ENCODE peak calls at places on chromosomes 3 and 15, in nine cellular contexts. One of them, this sample, is unnamed.

GRCh38 chr15:63038926-63039673 is 3.4 kb upstream of the TPM1 start:
- DNase-seq in activated T-helper 1 cell treated with anti-CD3 and anti-CD28 coated beads, Interleukin-2, amount 50 U/mL, for 16 hours: no peak
- DNase-seq in smooth muscle cell of the brain vasculature: no peak
- DNase-seq in H7: no peak
- DNase-seq in cardiac muscle cell: peak
- DNase-seq in activated CD8-positive, alpha-beta T cell treated with anti-CD3 and anti-CD28 coated beads, Interleukin-2, amount 10 ng/mL, durations not matched to agents 7 days and 5 days: no peak
- DNase-seq in GM20000: no peak
- DNase-seq in stimulated activated CD8-positive, alpha-beta memory T cell treated with anti-CD3 and anti-CD28 coated beads, Interleukin-7, amount 100 ng/mL, for 48 hours: no peak
- DNase-seq in activated CD8-positive, alpha-beta memory T cell treated with anti-CD3 and anti-CD28 coated beads for 24 hours: no peak
- DNase-seq in this sample: no peak

GRCh38 chr3:135531996-135532395 is 433.5 kb upstream of the PPP2R3A start:
- DNase-seq in activated T-helper 1 cell treated with anti-CD3 and anti-CD28 coated beads, Interleukin-2, amount 50 U/mL, for 16 hours: no peak
- DNase-seq in smooth muscle cell of the brain vasculature: no peak
- DNase-seq in H7: no peak
- DNase-seq in cardiac muscle cell: no peak
- DNase-seq in activated CD8-positive, alpha-beta T cell treated with anti-CD3 and anti-CD28 coated beads, Interleukin-2, amount 10 ng/mL, durations not matched to agents 7 days and 5 days: no peak
- DNase-seq in GM20000: no peak
- DNase-seq in stimulated activated CD8-positive, alpha-beta memory T cell treated with anti-CD3 and anti-CD28 coated beads, Interleukin-7, amount 100 ng/mL, for 48 hours: no peak
- DNase-seq in activated CD8-positive, alpha-beta memory T cell treated with anti-CD3 and anti-CD28 coated beads for 24 hours: no peak
- DNase-seq in this sample: no peak

GRCh38 chr3:55704521-55704920 is 217.4 kb upstream of the WNT5A start:
- DNase-seq in activated T-helper 1 cell treated with anti-CD3 and anti-CD28 coated beads, Interleukin-2, amount 50 U/mL, for 16 hours: no peak
- DNase-seq in smooth muscle cell of the brain vasculature: no peak
- DNase-seq in H7: no peak
- DNase-seq in cardiac muscle cell: no peak
- DNase-seq in activated CD8-positive, alpha-beta T cell treated with anti-CD3 and anti-CD28 coated beads, Interleukin-2, amount 10 ng/mL, durations not matched to agents 7 days and 5 days: no peak
- DNase-seq in GM20000: no peak
- DNase-seq in stimulated activated CD8-positive, alpha-beta memory T cell treated with anti-CD3 and anti-CD28 coated beads, Interleukin-7, amount 100 ng/mL, for 48 hours: no peak
- DNase-seq in activated CD8-positive, alpha-beta memory T cell treated with anti-CD3 and anti-CD28 coated beads for 24 hours: no peak
- DNase-seq in this sample: no peak

GRCh38 chr15:96262097-96262496 is 68.4 kb upstream of the NR2F2 start:
- DNase-seq in activated T-helper 1 cell treated with anti-CD3 and anti-CD28 coated beads, Interleukin-2, amount 50 U/mL, for 16 hours: no peak
- DNase-seq in smooth muscle cell of the brain vasculature: no peak
- DNase-seq in H7: no peak
- DNase-seq in cardiac muscle cell: no peak
- DNase-seq in activated CD8-positive, alpha-beta T cell treated with anti-CD3 and anti-CD28 coated beads, Interleukin-2, amount 10 ng/mL, durations not matched to agents 7 days and 5 days: no peak
- DNase-seq in GM20000: no peak
- DNase-seq in stimulated activated CD8-positive, alpha-beta memory T cell treated with anti-CD3 and anti-CD28 coated beads, Interleukin-7, amount 100 ng/mL, for 48 hours: no peak
- DNase-seq in activated CD8-positive, alpha-beta memory T cell treated with anti-CD3 and anti-CD28 coated beads for 24 hours: no peak
- DNase-seq in this sample: no peak

GRCh38 chr3:189586941-189587687 is 44.1 kb upstream of the TP63 start:
- DNase-seq in activated T-helper 1 cell treated with anti-CD3 and anti-CD28 coated beads, Interleukin-2, amount 50 U/mL, for 16 hours: no peak
- DNase-seq in smooth muscle cell of the brain vasculature: no peak
- DNase-seq in H7: no peak
- DNase-seq in cardiac muscle cell: no peak
- DNase-seq in activated CD8-positive, alpha-beta T cell treated with anti-CD3 and anti-CD28 coated beads, Interleukin-2, amount 10 ng/mL, durations not matched to agents 7 days and 5 days: no peak
- DNase-seq in GM20000: peak
- DNase-seq in stimulated activated CD8-positive, alpha-beta memory T cell treated with anti-CD3 and anti-CD28 coated beads, Interleukin-7, amount 100 ng/mL, for 48 hours: no peak
- DNase-seq in activated CD8-positive, alpha-beta memory T cell treated with anti-CD3 and anti-CD28 coated beads for 24 hours: no peak
- DNase-seq in this sample: no peak

GRCh38 chr15:76756371-76756770 is 148.8 kb downstream of the SCAPER start:
- DNase-seq in activated T-helper 1 cell treated with anti-CD3 and anti-CD28 coated beads, Interleukin-2, amount 50 U/mL, for 16 hours: no peak
- DNase-seq in smooth muscle cell of the brain vasculature: no peak
- DNase-seq in H7: no peak
- DNase-seq in cardiac muscle cell: peak
- DNase-seq in activated CD8-positive, alpha-beta T cell treated with anti-CD3 and anti-CD28 coated beads, Interleukin-2, amount 10 ng/mL, durations not matched to agents 7 days and 5 days: no peak
- DNase-seq in GM20000: no peak
- DNase-seq in stimulated activated CD8-positive, alpha-beta memory T cell treated with anti-CD3 and anti-CD28 coated beads, Interleukin-7, amount 100 ng/mL, for 48 hours: no peak
- DNase-seq in activated CD8-positive, alpha-beta memory T cell treated with anti-CD3 and anti-CD28 coated beads for 24 hours: no peak
- DNase-seq in this sample: no peak

GRCh38 chr3:123285479-123285878 is 83.7 kb downstream of the SEC22A start:
- DNase-seq in activated T-helper 1 cell treated with anti-CD3 and anti-CD28 coated beads, Interleukin-2, amount 50 U/mL, for 16 hours: no peak
- DNase-seq in smooth muscle cell of the brain vasculature: no peak
- DNase-seq in H7: peak
- DNase-seq in cardiac muscle cell: no peak
- DNase-seq in activated CD8-positive, alpha-beta T cell treated with anti-CD3 and anti-CD28 coated beads, Interleukin-2, amount 10 ng/mL, durations not matched to agents 7 days and 5 days: no peak
- DNase-seq in GM20000: no peak
- DNase-seq in stimulated activated CD8-positive, alpha-beta memory T cell treated with anti-CD3 and anti-CD28 coated beads, Interleukin-7, amount 100 ng/mL, for 48 hours: no peak
- DNase-seq in activated CD8-positive, alpha-beta memory T cell treated with anti-CD3 and anti-CD28 coated beads for 24 hours: no peak
- DNase-seq in this sample: no peak

GRCh38 chr3:134126153-134126552 is 96.4 kb upstream of the SLCO2A1 start:
- DNase-seq in activated T-helper 1 cell treated with anti-CD3 and anti-CD28 coated beads, Interleukin-2, amount 50 U/mL, for 16 hours: no peak
- DNase-seq in smooth muscle cell of the brain vasculature: no peak
- DNase-seq in H7: peak
- DNase-seq in cardiac muscle cell: peak
- DNase-seq in activated CD8-positive, alpha-beta T cell treated with anti-CD3 and anti-CD28 coated beads, Interleukin-2, amount 10 ng/mL, durations not matched to agents 7 days and 5 days: no peak
- DNase-seq in GM20000: no peak
- DNase-seq in stimulated activated CD8-positive, alpha-beta memory T cell treated with anti-CD3 and anti-CD28 coated beads, Interleukin-7, amount 100 ng/mL, for 48 hours: no peak
- DNase-seq in activated CD8-positive, alpha-beta memory T cell treated with anti-CD3 and anti-CD28 coated beads for 24 hours: no peak
- DNase-seq in this sample: no peak

GRCh38 chr3:42590989-42591756 is 513 bp downstream of the SS18L2 start:
- DNase-seq in activated T-helper 1 cell treated with anti-CD3 and anti-CD28 coated beads, Interleukin-2, amount 50 U/mL, for 16 hours: no peak
- DNase-seq in smooth muscle cell of the brain vasculature: no peak
- DNase-seq in H7: no peak
- DNase-seq in cardiac muscle cell: no peak
- DNase-seq in activated CD8-positive, alpha-beta T cell treated with anti-CD3 and anti-CD28 coated beads, Interleukin-2, amount 10 ng/mL, durations not matched to agents 7 days and 5 days: no peak
- DNase-seq in GM20000: no peak
- DNase-seq in stimulated activated CD8-positive, alpha-beta memory T cell treated with anti-CD3 and anti-CD28 coated beads, Interleukin-7, amount 100 ng/mL, for 48 hours: no peak
- DNase-seq in activated CD8-positive, alpha-beta memory T cell treated with anti-CD3 and anti-CD28 coated beads for 24 hours: peak
- DNase-seq in this sample: no peak